ENCODE peak calls at places on chromosomes 2 and 18, in five cellular contexts. Z is CD8-positive, alpha-beta T cell; C is stomach; E is small intestine; U is ovary. R is an unnamed sample. For H3K4me1, the result is how much of the 10 kb centered on the place peaks cover.

GRCh38 chr2:43939695-43940094 is 56.1 kb downstream of the LRPPRC start:
- DNase-seq in U (no peak), Z (no peak), C (no peak), E (no peak), R (no peak)

GRCh38 chr18:7198326-7198725 is 32.6 kb upstream of the LRRC30 start:
- DNase-seq in E (no peak), U (no peak), Z (no peak), C (no peak), R (no peak)

GRCh38 chr2:201191132-201191875 is 8.4 kb downstream of the CASP10 start:
- DNase-seq in E (peak), Z (no peak), C (no peak), U (no peak), R (no peak)

GRCh38 chr2:231930601-231931281 is 4.5 kb upstream of the NPPC start:
- DNase-seq in Z (no peak), E (no peak), C (peak), U (no peak), R (peak)

GRCh38 chr18:23133860-23134779 is 1.2 kb upstream of the CABLES1 start:
- DNase-seq in E (peak), U (no peak), Z (no peak), C (peak), R (no peak)

GRCh38 chr2:137947714-137948336 is 16.4 kb upstream of the HNMT start:
- DNase-seq in E (peak), C (peak), Z (no peak), U (peak), R (peak)

GRCh38 chr2:240369725-240370585 is 65.5 kb upstream of the GPC1 start:
- DNase-seq in E (no peak), Z (no peak), C (peak), U (peak), R (peak)

GRCh38 chr2:71706121-71706520 is 252.8 kb downstream of the DYSF start:
- DNase-seq in E (no peak), C (no peak), U (no peak), Z (no peak), R (no peak)

GRCh38 chr18:36809590-36810381 is 19.0 kb downstream of the TPGS2 start:
- DNase-seq in C (peak), E (peak), Z (peak), U (peak), R (no peak)

GRCh38 chr2:149652520-149652919 is 64.9 kb upstream of the MMADHC start:
- DNase-seq in E (peak), Z (no peak), U (no peak), C (no peak), R (no peak)

GRCh38 chr2:124762388-124762787 is 737.3 kb downstream of the CNTNAP5 start:
- DNase-seq in Z (no peak), U (no peak), C (no peak), E (no peak), R (no peak)

GRCh38 chr2:7430869-7431641 is 513.8 kb downstream of the RNF144A start:
- DNase-seq in U (no peak), C (peak), E (peak), Z (peak), R (peak)

GRCh38 chr2:188050716-188051115 is 241.0 kb upstream of the GULP1 start:
- DNase-seq in Z (no peak), E (no peak), U (no peak), C (no peak), R (no peak)

GRCh38 chr2:27891820-27892105 is 1.2 kb downstream of the BABAM2 start:
- DNase-seq in E (no peak), C (no peak), U (no peak), Z (no peak), R (no peak)

GRCh38 chr2:4930704-4931103 is 761.5 kb upstream of the SOX11 start:
- DNase-seq in U (no peak), C (no peak), Z (no peak), E (no peak), R (no peak)

GRCh38 chr2:26076001-26076587 is 42.2 kb downstream of the RAB10 start:
- DNase-seq in C (no peak), E (no peak), U (no peak), Z (no peak), R (no peak)

GRCh38 chr2:20348542-20348941 is 2.1 kb downstream of the PUM2 start:
- DNase-seq in C (no peak), E (peak), Z (no peak), U (no peak), R (no peak)

DNA sequence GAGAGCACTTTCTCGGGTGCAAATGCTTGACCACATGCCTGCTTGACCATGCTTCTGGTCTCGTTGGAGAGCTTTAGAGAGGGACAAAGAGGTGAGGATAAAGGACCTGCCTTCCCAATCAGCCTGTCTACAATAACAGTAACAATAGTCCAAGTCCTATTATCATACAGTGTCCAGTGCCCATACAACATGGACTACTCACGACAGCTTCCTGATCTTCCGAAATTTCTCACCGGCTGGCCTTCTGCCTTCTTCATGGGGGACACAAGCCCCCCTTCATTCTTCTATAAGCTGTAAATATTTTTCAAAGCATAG is 329.0 kb downstream of the PAX3 start:
- DNase-seq in C (no peak), U (no peak), E (no peak), Z (no peak), R (no peak)
- H3K4me1 ChIP-seq in C (under half), U (under half), E (under half), Z (under half), R (under half)

GRCh38 chr2:238704471-238705230 is 143.2 kb upstream of the TWIST2 start:
- DNase-seq in Z (no peak), E (no peak), C (no peak), U (no peak), R (no peak)
- H3K27ac ChIP-seq in Z (no peak), E (no peak), C (no peak), U (no peak), R (no peak)

GRCh38 chr2:33264766-33265165 is 211.7 kb upstream of the RASGRP3 start:
- DNase-seq in Z (no peak), E (no peak), C (no peak), U (no peak), R (no peak)
- H3K4me1 ChIP-seq in Z (under half), E (under half), C (under half), U (under half), R (under half)

DNA sequence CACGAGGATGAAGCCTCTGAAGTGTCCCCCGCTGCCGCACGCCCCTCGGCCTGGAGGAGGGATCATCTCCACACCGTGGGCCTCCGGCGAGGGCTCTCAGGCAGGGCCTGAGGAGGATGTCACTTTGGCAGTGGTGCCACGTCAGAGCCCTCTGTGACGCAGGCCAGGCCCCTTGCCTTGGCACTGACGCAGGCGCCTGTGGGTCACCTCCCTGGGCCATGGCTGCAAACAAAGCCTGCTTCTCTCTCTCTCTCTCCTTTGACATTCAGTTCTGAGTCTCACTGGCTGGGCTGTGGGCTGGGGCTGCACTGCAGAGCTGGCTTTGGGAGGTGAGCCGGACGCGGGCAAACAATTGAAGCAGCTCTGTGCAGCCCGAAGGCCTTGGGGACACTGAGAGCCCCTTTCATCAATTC is 273.7 kb downstream of the TWIST2 start:
- DNase-seq in C (no peak), U (peak), E (no peak), Z (no peak), R (no peak)
- H3K27ac ChIP-seq in C (no peak), U (no peak), E (no peak), Z (no peak), R (peak)